ENCODE peak calls at places on chromosomes 6 and 20, in eight cellular contexts. N, O, L, E, P, Q, U and H are unnamed samples.

GRCh38 chr6:163427498-163428254 is 13.2 kb downstream of the QKI start:
- DNase-seq in N (peak), O (no peak), L (no peak), E (no peak), P (no peak), Q (no peak), U (peak), H (no peak)

GRCh38 chr20:24017160-24017761 is 28.7 kb upstream of the GGTLC1 start:
- DNase-seq in N (no peak), O (peak), L (no peak), E (no peak), P (no peak), Q (no peak), U (no peak), H (no peak)

GRCh38 chr20:54208492-54209044 is 681 bp downstream of the PFDN4 start:
- DNase-seq in N (peak), O (no peak), L (no peak), E (no peak), P (no peak), Q (peak), U (peak), H (no peak)

GRCh38 chr6:79152269-79152737 is 74.2 kb upstream of the PHIP start:
- DNase-seq in N (no peak), O (no peak), L (no peak), E (peak), P (no peak), Q (no peak), U (peak), H (no peak)

GRCh38 chr6:9224539-9224938 is 789.2 kb upstream of the SLC35B3 start:
- DNase-seq in N (peak), O (no peak), L (no peak), E (no peak), P (no peak), Q (no peak), U (no peak), H (no peak)

GRCh38 chr6:104789770-104790190 is 69.9 kb downstream of the HACE1 start:
- DNase-seq in N (peak), O (peak), L (no peak), E (peak), P (peak), Q (peak), U (peak), H (no peak)

GRCh38 chr6:56359201-56359899 is 112.0 kb upstream of the COL21A1 start:
- DNase-seq in N (peak), O (peak), L (peak), E (peak), P (no peak), Q (peak), U (peak), H (peak)

GRCh38 chr6:9131616-9132015 is 696.3 kb upstream of the SLC35B3 start:
- DNase-seq in N (no peak), O (no peak), L (no peak), E (no peak), P (no peak), Q (peak), U (no peak), H (peak)

GRCh38 chr20:33686984-33687366 is 790 bp upstream of the E2F1 start:
- DNase-seq in N (no peak), O (no peak), L (no peak), E (no peak), P (no peak), Q (no peak), U (no peak), H (no peak)

GRCh38 chr6:16752206-16752867 is 8.9 kb downstream of the ATXN1 start:
- DNase-seq in N (peak), O (no peak), L (no peak), E (no peak), P (no peak), Q (no peak), U (peak), H (no peak)

GRCh38 chr6:108082539-108082938 is 8.0 kb upstream of the OSTM1 start:
- DNase-seq in N (no peak), O (no peak), L (no peak), E (no peak), P (no peak), Q (no peak), U (no peak), H (no peak)

GRCh38 chr20:60256811-60257210 is 298.6 kb downstream of the CDH26 start:
- DNase-seq in N (no peak), O (no peak), L (no peak), E (no peak), P (no peak), Q (no peak), U (no peak), H (no peak)

GRCh38 chr6:158361961-158362634 is 49.8 kb downstream of the TULP4 start:
- DNase-seq in N (no peak), O (no peak), L (no peak), E (no peak), P (no peak), Q (no peak), U (peak), H (no peak)

GRCh38 chr6:142945446-142946180 is 637 bp upstream of the HIVEP2 start:
- DNase-seq in N (peak), O (peak), L (peak), E (peak), P (no peak), Q (peak), U (no peak), H (peak)

GRCh38 chr6:110233769-110234374 is 53.6 kb downstream of the CDC40 start:
- DNase-seq in N (peak), O (no peak), L (no peak), E (no peak), P (no peak), Q (no peak), U (peak), H (no peak)

GRCh38 chr6:111423055-111423633 is 59.9 kb downstream of the REV3L start:
- DNase-seq in N (peak), O (no peak), L (no peak), E (no peak), P (no peak), Q (no peak), U (peak), H (no peak)

GRCh38 chr6:145483191-145483996 is 251.9 kb downstream of the EPM2A start:
- DNase-seq in N (peak), O (no peak), L (no peak), E (no peak), P (peak), Q (no peak), U (peak), H (no peak)

GRCh38 chr6:5344038-5344437 is 82.7 kb downstream of the FARS2 start:
- DNase-seq in N (no peak), O (no peak), L (peak), E (no peak), P (no peak), Q (no peak), U (no peak), H (no peak)

GRCh38 chr6:158718431-158719126 is 68.7 kb downstream of the SYTL3 start:
- DNase-seq in N (peak), O (no peak), L (no peak), E (peak), P (no peak), Q (peak), U (peak), H (no peak)

GRCh38 chr20:52219441-52219840 is 27.9 kb upstream of the ZFP64 start:
- DNase-seq in N (peak), O (no peak), L (no peak), E (no peak), P (peak), Q (no peak), U (no peak), H (no peak)

GRCh38 chr6:88609973-88610372 is 353.4 kb downstream of the RNGTT start:
- DNase-seq in N (no peak), O (no peak), L (no peak), E (no peak), P (no peak), Q (no peak), U (no peak), H (no peak)

GRCh38 chr6:136446579-136447182 is 103.5 kb downstream of the MAP7 start:
- DNase-seq in N (peak), O (no peak), L (no peak), E (no peak), P (no peak), Q (no peak), U (no peak), H (no peak)

GRCh38 chr6:134621858-134622257 is 303.9 kb upstream of the SGK1 start:
- DNase-seq in N (no peak), O (no peak), L (no peak), E (no peak), P (no peak), Q (no peak), U (no peak), H (no peak)

GRCh38 chr6:169296170-169296569 is 42.5 kb upstream of the THBS2 start:
- DNase-seq in N (no peak), O (no peak), L (no peak), E (no peak), P (no peak), Q (no peak), U (no peak), H (no peak)

GRCh38 chr6:52117352-52117751 is 29.9 kb upstream of the PKHD1 start:
- DNase-seq in N (no peak), O (no peak), L (no peak), E (no peak), P (no peak), Q (no peak), U (no peak), H (no peak)

GRCh38 chr20:1537731-1538058 is 19.8 kb downstream of the SIRPD start:
- DNase-seq in N (no peak), O (no peak), L (peak), E (no peak), P (no peak), Q (no peak), U (no peak), H (no peak)